ENCODE peak calls at places on chromosomes 2 and 18, in five cellular contexts. E is dorsolateral prefrontal cortex, P is spleen, A is AG04450, G is NB4. X is an unnamed sample.

GRCh38 chr2:72144746-72145657 is 2.7 kb downstream of the CYP26B1 start:
- DNase-seq in E (peak; percentile 23), P (peak; percentile 70), A (no peak), G (no peak), X (peak; percentile 71)

GRCh38 chr2:158967114-158967730 is 1.2 kb upstream of the TANC1 start:
- DNase-seq in E (no peak), P (no peak), A (no peak), G (peak; percentile 18), X (peak; percentile 49)

GRCh38 chr18:23422751-23423418 is 30.2 kb upstream of the RIOK3 start:
- DNase-seq in E (no peak), P (peak; percentile 83), A (no peak), G (peak; percentile 95), X (no peak)

GRCh38 chr2:108583903-108584520 is 49.7 kb downstream of the LIMS1 start:
- DNase-seq in E (no peak), P (no peak), A (no peak), G (peak; percentile 83), X (peak; percentile 48)

GRCh38 chr2:15092166-15092565 is 459.6 kb downstream of the LRATD1 start:
- DNase-seq in E (no peak), P (no peak), A (no peak), G (no peak), X (no peak)

GRCh38 chr2:189402932-189403331 is 38.3 kb upstream of the WDR75 start:
- DNase-seq in E (no peak), P (no peak), A (no peak), G (no peak), X (no peak)

GRCh38 chr2:43329637-43330036 is 103.2 kb upstream of the ZFP36L2 start:
- DNase-seq in E (no peak), P (no peak), A (no peak), G (no peak), X (no peak)

GRCh38 chr18:3597159-3597977 is 147.4 kb downstream of the TGIF1 start:
- DNase-seq in E (no peak), P (no peak), A (no peak), G (no peak), X (no peak)

GRCh38 chr2:216849987-216850386 is 9.9 kb downstream of the TNP1 start:
- DNase-seq in E (peak; percentile 56), P (no peak), A (no peak), G (no peak), X (no peak)

GRCh38 chr2:36461039-36461681 is 105.6 kb downstream of the CRIM1 start:
- DNase-seq in E (no peak), P (no peak), A (peak; percentile 80), G (no peak), X (no peak)

GRCh38 chr2:186130678-186131511 is 355.2 kb upstream of the ZC3H15 start:
- DNase-seq in E (no peak), P (no peak), A (no peak), G (no peak), X (no peak)

GRCh38 chr2:24816884-24817283 is 23.7 kb downstream of the CENPO start:
- DNase-seq in E (no peak), P (no peak), A (peak; percentile 56), G (no peak), X (no peak)

GRCh38 chr18:48949606-48950535 is 894 bp downstream of the SMAD7 start:
- DNase-seq in E (no peak), P (peak; percentile 87), A (no peak), G (peak; percentile 76), X (peak; percentile 62)

GRCh38 chr2:56749152-56749752 is 565.5 kb downstream of the CCDC85A start:
- DNase-seq in E (no peak), P (no peak), A (no peak), G (peak; percentile 39), X (no peak)

GRCh38 chr2:85164145-85164559 is 31.0 kb downstream of the TCF7L1 start:
- DNase-seq in E (no peak), P (no peak), A (no peak), G (no peak), X (no peak)

GRCh38 chr2:238855299-238855698 is 7.4 kb downstream of the TWIST2 start:
- DNase-seq in E (no peak), P (no peak), A (no peak), G (no peak), X (no peak)

GRCh38 chr2:112254466-112255240 is at the start of gene ZC3H8:
- DNase-seq in E (peak; percentile 91), P (peak; percentile 99), A (peak; percentile 47), G (peak; percentile 94), X (peak; percentile 96)
- TF ChIP-seq CTCF in E (peak; percentile 27), P (peak; percentile 13), A (no peak), G (no peak), X (no peak)

DNA sequence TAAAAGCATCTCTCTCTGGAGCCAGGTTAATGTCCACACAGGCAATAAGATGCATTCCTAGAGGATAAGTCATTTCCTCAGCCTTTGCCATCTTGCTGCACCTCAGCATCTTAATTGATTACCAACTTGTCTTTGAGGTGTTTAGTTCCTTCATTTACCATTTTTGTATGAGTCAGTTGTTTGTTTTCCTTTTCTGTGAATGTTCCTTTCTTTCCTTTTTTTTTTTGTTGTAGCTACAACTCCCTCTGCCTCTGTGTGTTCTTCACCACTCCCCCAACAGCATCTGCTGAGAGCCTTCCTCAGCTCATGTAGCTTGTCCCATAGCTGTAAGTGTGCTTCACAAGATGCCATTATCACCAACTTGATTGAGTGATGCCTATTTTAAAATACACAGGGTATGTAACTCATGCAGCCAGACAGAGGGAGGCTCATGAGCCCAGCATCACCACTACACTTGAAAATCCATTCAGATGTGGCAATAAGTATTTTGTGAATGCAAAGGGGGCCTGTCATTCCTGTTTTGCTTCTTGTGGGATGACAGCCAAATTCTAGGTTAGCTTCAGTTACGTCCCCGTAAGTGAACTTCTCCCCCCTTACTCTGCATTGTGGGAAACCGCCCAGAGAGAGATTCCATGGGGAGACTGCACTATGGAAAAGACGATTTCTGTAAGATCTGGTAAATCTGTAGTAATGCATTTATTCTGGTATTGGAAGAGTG is 315.9 kb upstream of the ZEB2 start:
- DNase-seq in E (no peak), P (no peak), A (no peak), G (no peak), X (no peak)
- TF ChIP-seq CTCF in E (no peak), P (no peak), A (no peak), G (no peak), X (no peak)

DNA sequence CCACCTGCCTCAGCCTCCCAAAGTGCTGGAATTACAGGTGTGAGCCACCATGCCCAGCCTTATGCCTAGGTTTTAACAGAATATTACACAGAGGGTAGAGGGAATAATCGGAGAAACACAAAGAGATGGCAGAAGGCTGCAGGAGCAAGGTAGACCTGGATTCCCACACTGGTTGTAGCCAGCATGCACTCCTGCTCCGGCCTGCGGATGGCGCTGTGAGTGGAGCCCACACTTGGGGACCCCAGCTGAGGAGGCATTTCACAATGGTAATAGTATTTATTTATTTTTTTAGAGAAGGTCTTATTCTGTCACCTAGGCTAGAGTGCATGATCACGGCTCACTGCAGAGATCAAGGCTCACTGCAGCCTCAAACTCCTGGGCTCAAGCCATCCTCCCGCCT is 38.8 kb upstream of the DARS1 start:
- DNase-seq in E (no peak), P (no peak), A (no peak), G (no peak), X (no peak)
- TF ChIP-seq CTCF in E (no peak), P (no peak), A (no peak), G (peak; percentile 18), X (no peak)

GRCh38 chr2:160353166-160353565 is 140.4 kb downstream of the RBMS1 start:
- DNase-seq in E (no peak), P (no peak), A (no peak), G (peak; percentile 56), X (no peak)
- TF ChIP-seq CTCF in E (no peak), P (peak; percentile 52), A (no peak), G (peak; percentile 39), X (no peak)

GRCh38 chr2:171893196-171893823 is 734 bp downstream of the SLC25A12 start:
- DNase-seq in E (no peak), P (no peak), A (no peak), G (no peak), X (no peak)
- TF ChIP-seq CTCF in E (no peak), P (no peak), A (no peak), G (no peak), X (no peak)

GRCh38 chr2:3125761-3126130 is 251.9 kb downstream of the EIPR1 start:
- DNase-seq in E (no peak), P (no peak), A (no peak), G (no peak), X (no peak)
- TF ChIP-seq CTCF in E (no peak), P (no peak), A (no peak), G (no peak), X (no peak)

DNA sequence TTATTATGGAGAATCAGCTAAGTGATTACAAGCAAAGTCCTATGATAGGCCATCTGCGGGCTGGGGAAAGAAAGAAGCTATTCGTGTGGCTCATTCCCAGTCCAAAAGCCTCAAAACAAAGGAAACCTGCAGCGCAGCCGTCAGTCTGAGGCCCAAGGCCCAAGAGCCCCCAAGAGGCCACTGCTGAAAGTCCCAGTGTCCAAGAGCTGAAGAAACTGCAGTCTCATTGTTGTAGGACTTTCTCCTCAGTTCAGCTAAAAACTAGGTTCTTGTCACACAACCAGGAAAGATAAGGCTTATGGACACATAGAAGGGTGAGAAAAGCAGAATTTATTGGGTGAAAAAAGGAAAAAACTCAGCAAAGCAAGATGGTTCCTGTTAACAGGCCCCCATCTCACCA is 143.2 kb downstream of the RHBDD1 start:
- DNase-seq in E (no peak), P (no peak), A (no peak), G (no peak), X (no peak)
- TF ChIP-seq CTCF in E (no peak), P (no peak), A (peak; percentile 1), G (no peak), X (no peak)

GRCh38 chr2:219453691-219454131 is 19.1 kb downstream of the SPEG start:
- DNase-seq in E (no peak), P (no peak), A (peak; percentile 87), G (no peak), X (no peak)

GRCh38 chr2:219452361-219453317 is 18.0 kb downstream of the SPEG start:
- DNase-seq in E (no peak), P (no peak), A (peak; percentile 85), G (no peak), X (no peak)

GRCh38 chr2:219454217-219454616 is 19.6 kb downstream of the SPEG start:
- DNase-seq in E (no peak), P (no peak), A (no peak), G (no peak), X (no peak)

GRCh38 chr2:219449609-219450008 is 15.0 kb downstream of the SPEG start:
- DNase-seq in E (no peak), P (no peak), A (no peak), G (no peak), X (no peak)

GRCh38 chr2:219451626-219452360 is 17.1 kb downstream of the SPEG start:
- DNase-seq in E (no peak), P (no peak), A (no peak), G (no peak), X (no peak)
- TF ChIP-seq CTCF in E (no peak), P (no peak), A (no peak), G (no peak), X (no peak)

GRCh38 chr2:86603892-86604291 is 19.8 kb downstream of the RNF103 start:
- DNase-seq in E (no peak), P (no peak), A (no peak), G (peak; percentile 25), X (no peak)
- TF ChIP-seq CTCF in E (no peak), P (no peak), A (no peak), G (no peak), X (no peak)

X was measured in nephron progenitor cell.